ENCODE peak calls at places on chromosomes 4 and X, in ten cellular contexts. U is SJSA1; P is natural killer cell treated with Interleukin-12 subunit alpha and Interleukin-12 subunit beta and Interleukin-15 and Interleukin-18, amount 100 ng/mL, for 72 hours; M is NCI-H460; B is foreskin fibroblast; F is right cardiac atrium; Z is Karpas-422; T is ascending aorta; J is activated naive CD4-positive, alpha-beta T cell treated with Interleukin-2 at 50 U/mL for 16 hours; S is GM12865. N is an unnamed sample.

GRCh38 chr4:1285151-1285789 is 4.4 kb upstream of the MAEA start:
- DNase-seq in U (no peak), T (no peak), M (no peak), Z (no peak), S (no peak), B (no peak), J (no peak), P (no peak), F (no peak), N (no peak)

GRCh38 chr4:52726821-52727580 is 24.2 kb downstream of the ERVMER34-1 start:
- DNase-seq in M (no peak), J (no peak), T (no peak), U (no peak), F (no peak), B (peak; percentile 70), S (no peak), P (no peak), Z (no peak), N (no peak)

GRCh38 chr4:140296335-140296753 is 77.1 kb upstream of the SCOC start:
- DNase-seq in B (peak; percentile 96), U (peak; percentile 70), Z (no peak), P (no peak), M (peak; percentile 15), T (no peak), J (no peak), F (peak; percentile 60), S (no peak), N (peak; percentile 39)

GRCh38 chr4:147103403-147103946 is 157.8 kb upstream of the TTC29 start:
- DNase-seq in J (no peak), U (peak; percentile 35), T (peak; percentile 73), F (peak; percentile 80), S (no peak), Z (no peak), B (peak; percentile 98), M (no peak), P (no peak), N (peak; percentile 82)

GRCh38 chrX:29541038-29541437 is 674.3 kb upstream of the MAGEB2 start:
- DNase-seq in J (no peak), B (no peak), P (no peak), M (no peak), Z (no peak), U (no peak), T (no peak), S (no peak), F (no peak), N (no peak)

GRCh38 chr4:41476310-41476709 is 61.6 kb upstream of the LIMCH1 start:
- DNase-seq in U (no peak), S (no peak), J (no peak), Z (no peak), M (no peak), P (no peak), T (no peak), F (no peak), B (no peak), N (no peak)

GRCh38 chrX:119755981-119756533 is 2.3 kb upstream of the SOWAHD start:
- DNase-seq in J (peak; percentile 53), S (peak; percentile 92), M (no peak), F (no peak), Z (no peak), U (peak; percentile 31), T (no peak), P (peak; percentile 81), B (no peak), N (no peak)

GRCh38 chrX:153032397-153033118 is 23.7 kb upstream of the PNMA3 start:
- DNase-seq in P (peak; percentile 78), U (peak; percentile 48), M (peak; percentile 56), B (peak; percentile 76), F (peak; percentile 89), Z (peak; percentile 82), S (peak; percentile 76), J (peak; percentile 74), T (no peak), N (no peak)

GRCh38 chrX:149462849-149463248 is 42.3 kb downstream of the IDS start:
- DNase-seq in M (no peak), P (no peak), T (no peak), J (no peak), F (no peak), B (peak; percentile 51), U (no peak), S (no peak), Z (no peak), N (no peak)

GRCh38 chr4:44661940-44662622 is 10.7 kb upstream of the YIPF7 start:
- DNase-seq in S (no peak), F (no peak), P (no peak), T (no peak), U (no peak), B (no peak), Z (no peak), M (no peak), J (no peak), N (peak; percentile 67)

GRCh38 chrX:41332005-41332404 is 2.0 kb upstream of the DDX3X start:
- DNase-seq in S (no peak), U (no peak), B (no peak), F (no peak), Z (peak; percentile 68), P (no peak), T (no peak), J (no peak), M (no peak), N (no peak)

GRCh38 chr4:150206265-150206664 is 128.0 kb downstream of the DCLK2 start:
- DNase-seq in B (no peak), U (no peak), M (no peak), J (no peak), F (no peak), T (no peak), Z (no peak), P (no peak), S (no peak), N (no peak)

GRCh38 chrX:132443736-132444135 is 45.1 kb downstream of the MBNL3 start:
- DNase-seq in P (no peak), B (peak; percentile 73), J (no peak), U (no peak), Z (no peak), M (no peak), T (no peak), S (no peak), F (no peak), N (peak; percentile 2)

GRCh38 chr4:58301384-58301783 is 1191.2 kb upstream of the IGFBP7 start:
- DNase-seq in S (no peak), M (no peak), U (no peak), Z (no peak), T (no peak), P (no peak), J (no peak), B (no peak), F (no peak), N (no peak)

GRCh38 chr4:15314974-15315373 is 112.9 kb upstream of the C1QTNF7 start:
- DNase-seq in P (no peak), M (no peak), F (no peak), B (peak; percentile 57), T (no peak), J (no peak), U (no peak), S (no peak), Z (no peak), N (peak; percentile 79)

GRCh38 chrX:34880656-34881055 is 61.9 kb upstream of the FAM47B start:
- DNase-seq in Z (no peak), M (no peak), U (peak; percentile 22), T (no peak), F (no peak), P (no peak), B (peak; percentile 75), S (no peak), J (no peak), N (peak; percentile 84)

GRCh38 chr4:76984127-76984526 is 34.6 kb downstream of the SEPTIN11 start:
- DNase-seq in U (peak; percentile 70), F (peak; percentile 20), T (no peak), M (no peak), S (peak; percentile 77), P (no peak), B (peak; percentile 77), J (no peak), Z (no peak), N (peak; percentile 24)

GRCh38 chrX:103356023-103356798 is at the start of gene TCEAL9:
- DNase-seq in S (peak; percentile 40), F (peak; percentile 81), T (no peak), P (no peak), M (peak; percentile 52), U (peak; percentile 62), J (no peak), Z (peak; percentile 70), B (peak; percentile 83), N (peak; percentile 46)

GRCh38 chrX:145817299-145817665 is 347 bp upstream of the SLITRK2 start:
- DNase-seq in M (no peak), B (no peak), T (no peak), J (no peak), P (no peak), U (no peak), F (peak; percentile 46), S (no peak), Z (no peak), N (no peak)

GRCh38 chr4:110793890-110794588 is 171.2 kb upstream of the PITX2 start:
- DNase-seq in T (no peak), S (peak; percentile 2), F (no peak), Z (no peak), P (no peak), M (no peak), U (peak; percentile 7), J (no peak), B (no peak), N (no peak)